ENCODE peak calls at places on chromosomes 6 and 20, in ten cellular contexts. One of them, this sample, is unnamed.

GRCh38 chr6:112780498-112781096 is 433.5 kb downstream of the RFPL4B start:
- DNase-seq in ecto neural progenitor cell: peak; percentile 75
- DNase-seq in activated CD8-positive, alpha-beta memory T cell treated with anti-CD3 and anti-CD28 coated beads, Interleukin-2, amount 10 ng/mL, durations not matched to agents 7 days and 5 days: peak; percentile 41
- DNase-seq in naive B cell: peak; percentile 54
- DNase-seq in AG20443: peak; percentile 70
- DNase-seq in substantia nigra: no peak
- DNase-seq in thyroid gland: peak; percentile 80
- DNase-seq in memory B cell: peak; percentile 72
- DNase-seq in neural crest cell: peak; percentile 88
- DNase-seq in right lobe of liver: peak; percentile 52
- DNase-seq in this sample: peak; percentile 87

GRCh38 chr6:163667372-163668060 is 253.0 kb downstream of the QKI start:
- DNase-seq in ecto neural progenitor cell: no peak
- DNase-seq in activated CD8-positive, alpha-beta memory T cell treated with anti-CD3 and anti-CD28 coated beads, Interleukin-2, amount 10 ng/mL, durations not matched to agents 7 days and 5 days: no peak
- DNase-seq in naive B cell: peak; percentile 85
- DNase-seq in AG20443: no peak
- DNase-seq in substantia nigra: no peak
- DNase-seq in thyroid gland: no peak
- DNase-seq in memory B cell: peak; percentile 64
- DNase-seq in neural crest cell: no peak
- DNase-seq in right lobe of liver: no peak
- DNase-seq in this sample: no peak

GRCh38 chr20:57448764-57449354 is 57.7 kb downstream of the RBM38 start:
- DNase-seq in ecto neural progenitor cell: no peak
- DNase-seq in activated CD8-positive, alpha-beta memory T cell treated with anti-CD3 and anti-CD28 coated beads, Interleukin-2, amount 10 ng/mL, durations not matched to agents 7 days and 5 days: no peak
- DNase-seq in naive B cell: no peak
- DNase-seq in AG20443: no peak
- DNase-seq in substantia nigra: no peak
- DNase-seq in thyroid gland: no peak
- DNase-seq in memory B cell: no peak
- DNase-seq in neural crest cell: no peak
- DNase-seq in right lobe of liver: no peak
- DNase-seq in this sample: no peak

GRCh38 chr20:38504368-38505090 is 31.9 kb downstream of the RALGAPB start:
- DNase-seq in ecto neural progenitor cell: no peak
- DNase-seq in activated CD8-positive, alpha-beta memory T cell treated with anti-CD3 and anti-CD28 coated beads, Interleukin-2, amount 10 ng/mL, durations not matched to agents 7 days and 5 days: no peak
- DNase-seq in naive B cell: no peak
- DNase-seq in AG20443: no peak
- DNase-seq in substantia nigra: no peak
- DNase-seq in thyroid gland: no peak
- DNase-seq in memory B cell: no peak
- DNase-seq in neural crest cell: no peak
- DNase-seq in right lobe of liver: no peak
- DNase-seq in this sample: no peak

GRCh38 chr6:27736686-27737085 is 175.5 kb downstream of the OR2B2 start:
- DNase-seq in ecto neural progenitor cell: no peak
- DNase-seq in activated CD8-positive, alpha-beta memory T cell treated with anti-CD3 and anti-CD28 coated beads, Interleukin-2, amount 10 ng/mL, durations not matched to agents 7 days and 5 days: no peak
- DNase-seq in naive B cell: no peak
- DNase-seq in AG20443: no peak
- DNase-seq in substantia nigra: no peak
- DNase-seq in thyroid gland: no peak
- DNase-seq in memory B cell: no peak
- DNase-seq in neural crest cell: no peak
- DNase-seq in right lobe of liver: no peak
- DNase-seq in this sample: no peak

GRCh38 chr20:63321148-63321831 is 28.3 kb downstream of the COL20A1 start:
- DNase-seq in ecto neural progenitor cell: no peak
- DNase-seq in activated CD8-positive, alpha-beta memory T cell treated with anti-CD3 and anti-CD28 coated beads, Interleukin-2, amount 10 ng/mL, durations not matched to agents 7 days and 5 days: no peak
- DNase-seq in naive B cell: no peak
- DNase-seq in AG20443: peak; percentile 81
- DNase-seq in substantia nigra: no peak
- DNase-seq in thyroid gland: peak; percentile 90
- DNase-seq in memory B cell: no peak
- DNase-seq in neural crest cell: no peak
- DNase-seq in right lobe of liver: peak; percentile 39
- DNase-seq in this sample: no peak

GRCh38 chr6:138719011-138719635 is 54.4 kb upstream of the CCDC28A start:
- DNase-seq in ecto neural progenitor cell: no peak
- DNase-seq in activated CD8-positive, alpha-beta memory T cell treated with anti-CD3 and anti-CD28 coated beads, Interleukin-2, amount 10 ng/mL, durations not matched to agents 7 days and 5 days: no peak
- DNase-seq in naive B cell: no peak
- DNase-seq in AG20443: no peak
- DNase-seq in substantia nigra: no peak
- DNase-seq in thyroid gland: no peak
- DNase-seq in memory B cell: no peak
- DNase-seq in neural crest cell: no peak
- DNase-seq in right lobe of liver: no peak
- DNase-seq in this sample: no peak

GRCh38 chr6:87798393-87799278 is 96.6 kb upstream of the AKIRIN2 start:
- DNase-seq in ecto neural progenitor cell: no peak
- DNase-seq in activated CD8-positive, alpha-beta memory T cell treated with anti-CD3 and anti-CD28 coated beads, Interleukin-2, amount 10 ng/mL, durations not matched to agents 7 days and 5 days: no peak
- DNase-seq in naive B cell: no peak
- DNase-seq in AG20443: no peak
- DNase-seq in substantia nigra: no peak
- DNase-seq in thyroid gland: peak; percentile 63
- DNase-seq in memory B cell: no peak
- DNase-seq in neural crest cell: no peak
- DNase-seq in right lobe of liver: no peak
- DNase-seq in this sample: no peak

GRCh38 chr6:139597781-139598368 is 223.4 kb upstream of the CITED2 start:
- DNase-seq in ecto neural progenitor cell: no peak
- DNase-seq in activated CD8-positive, alpha-beta memory T cell treated with anti-CD3 and anti-CD28 coated beads, Interleukin-2, amount 10 ng/mL, durations not matched to agents 7 days and 5 days: no peak
- DNase-seq in naive B cell: no peak
- DNase-seq in AG20443: peak; percentile 85
- DNase-seq in substantia nigra: no peak
- DNase-seq in thyroid gland: peak; percentile 53
- DNase-seq in memory B cell: no peak
- DNase-seq in neural crest cell: no peak
- DNase-seq in right lobe of liver: peak; percentile 75
- DNase-seq in this sample: no peak

GRCh38 chr20:50269111-50270033 is 78.7 kb downstream of the CEBPB start:
- DNase-seq in ecto neural progenitor cell: no peak
- DNase-seq in activated CD8-positive, alpha-beta memory T cell treated with anti-CD3 and anti-CD28 coated beads, Interleukin-2, amount 10 ng/mL, durations not matched to agents 7 days and 5 days: no peak
- DNase-seq in naive B cell: no peak
- DNase-seq in AG20443: peak; percentile 43
- DNase-seq in substantia nigra: no peak
- DNase-seq in thyroid gland: no peak
- DNase-seq in memory B cell: no peak
- DNase-seq in neural crest cell: no peak
- DNase-seq in right lobe of liver: no peak
- DNase-seq in this sample: no peak

GRCh38 chr6:95545226-95545625 is 32.1 kb upstream of the MANEA start:
- DNase-seq in ecto neural progenitor cell: no peak
- DNase-seq in activated CD8-positive, alpha-beta memory T cell treated with anti-CD3 and anti-CD28 coated beads, Interleukin-2, amount 10 ng/mL, durations not matched to agents 7 days and 5 days: no peak
- DNase-seq in naive B cell: no peak
- DNase-seq in AG20443: no peak
- DNase-seq in substantia nigra: no peak
- DNase-seq in thyroid gland: no peak
- DNase-seq in memory B cell: no peak
- DNase-seq in neural crest cell: no peak
- DNase-seq in right lobe of liver: no peak
- DNase-seq in this sample: no peak

GRCh38 chr6:33706136-33706725 is 5.3 kb downstream of the UQCC2 start:
- DNase-seq in ecto neural progenitor cell: no peak
- DNase-seq in activated CD8-positive, alpha-beta memory T cell treated with anti-CD3 and anti-CD28 coated beads, Interleukin-2, amount 10 ng/mL, durations not matched to agents 7 days and 5 days: no peak
- DNase-seq in naive B cell: no peak
- DNase-seq in AG20443: no peak
- DNase-seq in substantia nigra: no peak
- DNase-seq in thyroid gland: no peak
- DNase-seq in memory B cell: no peak
- DNase-seq in neural crest cell: no peak
- DNase-seq in right lobe of liver: no peak
- DNase-seq in this sample: no peak

GRCh38 chr6:21104288-21104687 is 489.3 kb upstream of the SOX4 start:
- DNase-seq in ecto neural progenitor cell: no peak
- DNase-seq in activated CD8-positive, alpha-beta memory T cell treated with anti-CD3 and anti-CD28 coated beads, Interleukin-2, amount 10 ng/mL, durations not matched to agents 7 days and 5 days: no peak
- DNase-seq in naive B cell: no peak
- DNase-seq in AG20443: no peak
- DNase-seq in substantia nigra: no peak
- DNase-seq in thyroid gland: no peak
- DNase-seq in memory B cell: no peak
- DNase-seq in neural crest cell: no peak
- DNase-seq in right lobe of liver: no peak
- DNase-seq in this sample: no peak

GRCh38 chr6:154543638-154544037 is 33.2 kb upstream of the CNKSR3 start:
- DNase-seq in ecto neural progenitor cell: no peak
- DNase-seq in activated CD8-positive, alpha-beta memory T cell treated with anti-CD3 and anti-CD28 coated beads, Interleukin-2, amount 10 ng/mL, durations not matched to agents 7 days and 5 days: no peak
- DNase-seq in naive B cell: no peak
- DNase-seq in AG20443: no peak
- DNase-seq in substantia nigra: no peak
- DNase-seq in thyroid gland: no peak
- DNase-seq in memory B cell: no peak
- DNase-seq in neural crest cell: no peak
- DNase-seq in right lobe of liver: no peak
- DNase-seq in this sample: no peak

GRCh38 chr6:149052350-149053106 is 265.0 kb upstream of the TAB2 start:
- DNase-seq in ecto neural progenitor cell: no peak
- DNase-seq in activated CD8-positive, alpha-beta memory T cell treated with anti-CD3 and anti-CD28 coated beads, Interleukin-2, amount 10 ng/mL, durations not matched to agents 7 days and 5 days: peak; percentile 77
- DNase-seq in naive B cell: no peak
- DNase-seq in AG20443: no peak
- DNase-seq in substantia nigra: no peak
- DNase-seq in thyroid gland: no peak
- DNase-seq in memory B cell: no peak
- DNase-seq in neural crest cell: no peak
- DNase-seq in right lobe of liver: no peak
- DNase-seq in this sample: no peak

GRCh38 chr6:145729887-145730286 is 5.4 kb downstream of the EPM2A start:
- DNase-seq in ecto neural progenitor cell: no peak
- DNase-seq in activated CD8-positive, alpha-beta memory T cell treated with anti-CD3 and anti-CD28 coated beads, Interleukin-2, amount 10 ng/mL, durations not matched to agents 7 days and 5 days: no peak
- DNase-seq in naive B cell: peak; percentile 45
- DNase-seq in AG20443: no peak
- DNase-seq in substantia nigra: no peak
- DNase-seq in thyroid gland: no peak
- DNase-seq in memory B cell: no peak
- DNase-seq in neural crest cell: no peak
- DNase-seq in right lobe of liver: no peak
- DNase-seq in this sample: no peak

GRCh38 chr20:33645072-33645358 is 17.1 kb upstream of the C20orf144 start:
- DNase-seq in ecto neural progenitor cell: no peak
- DNase-seq in activated CD8-positive, alpha-beta memory T cell treated with anti-CD3 and anti-CD28 coated beads, Interleukin-2, amount 10 ng/mL, durations not matched to agents 7 days and 5 days: no peak
- DNase-seq in naive B cell: no peak
- DNase-seq in AG20443: no peak
- DNase-seq in substantia nigra: no peak
- DNase-seq in thyroid gland: no peak
- DNase-seq in memory B cell: no peak
- DNase-seq in neural crest cell: no peak
- DNase-seq in right lobe of liver: no peak
- DNase-seq in this sample: no peak

GRCh38 chr6:21149460-21149859 is 444.1 kb upstream of the SOX4 start:
- DNase-seq in ecto neural progenitor cell: no peak
- DNase-seq in activated CD8-positive, alpha-beta memory T cell treated with anti-CD3 and anti-CD28 coated beads, Interleukin-2, amount 10 ng/mL, durations not matched to agents 7 days and 5 days: no peak
- DNase-seq in naive B cell: no peak
- DNase-seq in AG20443: peak; percentile 47
- DNase-seq in substantia nigra: no peak
- DNase-seq in thyroid gland: no peak
- DNase-seq in memory B cell: no peak
- DNase-seq in neural crest cell: no peak
- DNase-seq in right lobe of liver: no peak
- DNase-seq in this sample: no peak